ENCODE peak calls at places on chromosomes 5 and 9, in four cellular contexts. One of them, this sample, is unnamed.

GRCh38 chr5:146799235-146800015 is 79.1 kb downstream of the PPP2R2B start:
- DNase-seq in endothelial cell of umbilical vein: no peak
- DNase-seq in A549: no peak
- DNase-seq in HepG2: no peak
- DNase-seq in this sample: no peak

GRCh38 chr9:90801507-90802289 is at the start of gene SYK:
- DNase-seq in A549: no peak
- DNase-seq in endothelial cell of umbilical vein: no peak
- DNase-seq in HepG2: no peak
- DNase-seq in this sample: peak

GRCh38 chr9:107422189-107422802 is 67.3 kb downstream of the KLF4 start:
- DNase-seq in endothelial cell of umbilical vein: peak
- DNase-seq in HepG2: peak
- DNase-seq in A549: peak
- DNase-seq in this sample: peak

GRCh38 chr5:32059779-32060178 is 114.3 kb downstream of the GOLPH3 start:
- DNase-seq in endothelial cell of umbilical vein: no peak
- DNase-seq in A549: peak
- DNase-seq in HepG2: no peak
- DNase-seq in this sample: no peak

GRCh38 chr5:168879929-168880328 is 300.8 kb upstream of the PANK3 start:
- DNase-seq in HepG2: no peak
- DNase-seq in A549: peak
- DNase-seq in endothelial cell of umbilical vein: peak
- DNase-seq in this sample: peak

GRCh38 chr9:5621327-5621726 is 7.6 kb upstream of the RIC1 start:
- DNase-seq in HepG2: no peak
- DNase-seq in A549: peak
- DNase-seq in endothelial cell of umbilical vein: peak
- DNase-seq in this sample: no peak

GRCh38 chr5:69493235-69493925 is 790 bp downstream of the OCLN start:
- DNase-seq in HepG2: no peak
- DNase-seq in endothelial cell of umbilical vein: peak
- DNase-seq in A549: peak
- DNase-seq in this sample: peak

GRCh38 chr9:109182940-109183798 is 16.1 kb upstream of the FRRS1L start:
- DNase-seq in A549: peak
- DNase-seq in endothelial cell of umbilical vein: peak
- DNase-seq in HepG2: peak
- DNase-seq in this sample: peak

GRCh38 chr5:92641031-92641962 is 939.7 kb downstream of the NR2F1-AS1 start:
- DNase-seq in endothelial cell of umbilical vein: peak
- DNase-seq in HepG2: peak
- DNase-seq in A549: peak
- DNase-seq in this sample: no peak

GRCh38 chr5:175872287-175873089 is 1.1 kb downstream of the CPLX2 start:
- DNase-seq in HepG2: peak
- DNase-seq in endothelial cell of umbilical vein: no peak
- DNase-seq in A549: peak
- DNase-seq in this sample: peak

GRCh38 chr9:127714916-127715442 is 484 bp downstream of the PTRH1 start:
- DNase-seq in A549: no peak
- DNase-seq in HepG2: no peak
- DNase-seq in endothelial cell of umbilical vein: no peak
- DNase-seq in this sample: peak

GRCh38 chr5:31806566-31806965 is 167.6 kb downstream of the PDZD2 start:
- DNase-seq in A549: no peak
- DNase-seq in endothelial cell of umbilical vein: no peak
- DNase-seq in HepG2: no peak
- DNase-seq in this sample: no peak

GRCh38 chr9:138115506-138115905 is 237.9 kb downstream of the CACNA1B start:
- DNase-seq in A549: no peak
- DNase-seq in HepG2: no peak
- DNase-seq in endothelial cell of umbilical vein: no peak
- DNase-seq in this sample: no peak

GRCh38 chr5:105632043-105632442 is 2038.7 kb downstream of the EFNA5 start:
- DNase-seq in A549: no peak
- DNase-seq in endothelial cell of umbilical vein: no peak
- DNase-seq in HepG2: no peak
- DNase-seq in this sample: no peak

GRCh38 chr9:128689293-128689770 is 310 bp downstream of the SET start:
- DNase-seq in A549: peak
- DNase-seq in HepG2: no peak
- DNase-seq in endothelial cell of umbilical vein: no peak
- DNase-seq in this sample: no peak

GRCh38 chr9:121654497-121655140 is 3.2 kb downstream of the DAB2IP start:
- DNase-seq in endothelial cell of umbilical vein: no peak
- DNase-seq in A549: no peak
- DNase-seq in HepG2: no peak
- DNase-seq in this sample: no peak

GRCh38 chr5:181259974-181260719 is 796 bp downstream of the TRIM52 start:
- DNase-seq in endothelial cell of umbilical vein: peak
- DNase-seq in HepG2: no peak
- DNase-seq in A549: no peak
- DNase-seq in this sample: no peak

GRCh38 chr5:179974946-179975712 is 67.4 kb upstream of the TBC1D9B start:
- DNase-seq in A549: peak
- DNase-seq in endothelial cell of umbilical vein: peak
- DNase-seq in HepG2: peak
- DNase-seq in this sample: peak

GRCh38 chr5:44807269-44807668 is 1.5 kb upstream of the MRPS30 start:
- DNase-seq in A549: no peak
- DNase-seq in HepG2: no peak
- DNase-seq in endothelial cell of umbilical vein: peak
- DNase-seq in this sample: no peak

GRCh38 chr9:16309350-16310271 is 560.9 kb downstream of the BNC2 start:
- DNase-seq in HepG2: no peak
- DNase-seq in A549: no peak
- DNase-seq in endothelial cell of umbilical vein: no peak
- DNase-seq in this sample: no peak

GRCh38 chr5:53178830-53179229 is 69.3 kb upstream of the MOCS2 start:
- DNase-seq in HepG2: no peak
- DNase-seq in endothelial cell of umbilical vein: no peak
- DNase-seq in A549: no peak
- DNase-seq in this sample: no peak

GRCh38 chr9:93644397-93645088 is 68.2 kb downstream of the PHF2 start:
- DNase-seq in HepG2: no peak
- DNase-seq in A549: no peak
- DNase-seq in endothelial cell of umbilical vein: no peak
- DNase-seq in this sample: no peak

DNA sequence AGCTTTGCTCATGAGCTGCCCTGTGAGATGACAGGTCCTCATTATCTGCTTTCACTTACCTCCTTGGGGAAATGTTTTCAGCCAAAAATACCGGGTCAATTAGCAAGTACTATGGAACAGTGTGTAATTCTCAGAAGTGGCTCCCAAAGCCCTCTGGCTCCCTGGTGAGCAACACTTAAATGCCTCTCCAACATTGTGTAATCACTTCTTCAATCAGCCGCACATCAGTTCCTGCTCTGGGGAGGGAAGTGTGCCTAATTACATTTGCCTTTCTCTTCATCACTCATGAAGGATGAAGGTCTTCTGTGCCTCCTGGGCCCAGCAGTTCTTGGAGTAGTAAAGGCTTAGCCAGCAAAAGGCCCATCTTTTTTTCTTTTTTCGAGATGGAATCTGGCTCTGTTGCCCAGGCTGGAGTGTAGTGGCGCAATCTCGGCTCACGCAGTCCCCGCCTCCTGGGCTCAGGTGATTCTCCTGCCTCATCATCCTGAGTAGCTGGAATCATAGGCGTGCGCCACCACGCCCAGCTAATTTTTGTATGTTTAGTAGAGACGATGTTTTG is 23.1 kb downstream of the NIM1K start:
- DNase-seq in A549: no peak
- DNase-seq in HepG2: no peak
- DNase-seq in endothelial cell of umbilical vein: no peak
- DNase-seq in this sample: peak
- TF ChIP-seq MYC in A549: no peak
- TF ChIP-seq MYC in HepG2: no peak
- TF ChIP-seq MYC in endothelial cell of umbilical vein: no peak
- TF ChIP-seq MYC in this sample: no peak

GRCh38 chr9:12289711-12290110 is 403.5 kb upstream of the TYRP1 start:
- DNase-seq in HepG2: no peak
- DNase-seq in endothelial cell of umbilical vein: no peak
- DNase-seq in A549: no peak
- DNase-seq in this sample: no peak

DNA sequence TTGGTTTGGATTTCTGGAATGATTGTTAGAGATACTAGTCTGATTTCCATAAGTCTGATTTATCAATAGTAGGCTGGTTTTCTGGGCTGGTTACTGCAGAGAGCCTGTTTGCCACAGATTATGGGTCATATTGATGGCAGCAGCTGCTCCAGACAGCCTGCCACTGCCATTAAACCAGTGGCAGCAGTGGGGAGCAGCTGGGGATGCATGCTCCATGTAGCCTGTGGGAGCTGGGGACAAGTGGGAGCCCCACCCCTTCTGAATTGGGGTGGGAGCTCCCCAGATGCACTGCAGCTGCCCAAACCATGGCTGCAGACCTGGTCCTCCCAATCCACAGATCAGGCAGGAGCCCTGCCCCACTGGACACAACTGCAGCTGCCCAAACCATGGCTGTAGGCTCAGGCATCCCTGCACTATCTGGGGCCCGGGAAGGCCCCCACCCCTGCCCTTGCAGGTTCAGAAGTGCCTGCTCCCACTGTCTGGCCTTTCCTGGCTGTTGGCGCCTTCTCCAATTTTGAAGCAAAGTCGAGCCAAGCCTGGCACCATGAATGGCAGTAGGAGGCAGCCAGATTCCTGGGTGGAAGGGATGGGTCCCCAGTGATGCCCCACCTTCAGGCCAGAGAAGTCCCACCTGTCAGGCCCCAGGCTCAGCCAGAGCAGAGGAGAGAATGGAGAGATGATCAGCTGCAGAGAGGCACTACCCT is 402.9 kb upstream of the TYRP1 start:
- DNase-seq in HepG2: no peak
- DNase-seq in endothelial cell of umbilical vein: no peak
- DNase-seq in A549: no peak
- DNase-seq in this sample: no peak
- TF ChIP-seq MYC in HepG2: no peak
- TF ChIP-seq MYC in endothelial cell of umbilical vein: no peak
- TF ChIP-seq MYC in A549: no peak
- TF ChIP-seq MYC in this sample: no peak

GRCh38 chr9:21153688-21154608 is 12.3 kb upstream of the IFNW1 start:
- DNase-seq in HepG2: no peak
- DNase-seq in endothelial cell of umbilical vein: peak
- DNase-seq in A549: peak
- DNase-seq in this sample: peak
- TF ChIP-seq MYC in HepG2: no peak
- TF ChIP-seq MYC in endothelial cell of umbilical vein: no peak
- TF ChIP-seq MYC in A549: no peak
- TF ChIP-seq MYC in this sample: no peak

GRCh38 chr5:139486201-139486600 is 3.6 kb upstream of the STING1 start:
- DNase-seq in endothelial cell of umbilical vein: no peak
- DNase-seq in A549: no peak
- DNase-seq in HepG2: no peak
- DNase-seq in this sample: no peak
- TF ChIP-seq MYC in endothelial cell of umbilical vein: no peak
- TF ChIP-seq MYC in A549: no peak
- TF ChIP-seq MYC in HepG2: no peak
- TF ChIP-seq MYC in this sample: no peak

GRCh38 chr5:113215401-113216060 is 219.3 kb downstream of the TSSK1B start:
- DNase-seq in A549: no peak
- DNase-seq in endothelial cell of umbilical vein: no peak
- DNase-seq in HepG2: no peak
- DNase-seq in this sample: no peak

GRCh38 chr5:113214606-113215323 is 220.0 kb downstream of the TSSK1B start:
- DNase-seq in HepG2: no peak
- DNase-seq in A549: no peak
- DNase-seq in endothelial cell of umbilical vein: no peak
- DNase-seq in this sample: no peak

GRCh38 chr5:113213551-113213971 is 221.2 kb downstream of the TSSK1B start:
- DNase-seq in endothelial cell of umbilical vein: no peak
- DNase-seq in HepG2: no peak
- DNase-seq in A549: no peak
- DNase-seq in this sample: peak

GRCh38 chr5:113214026-113214425 is 220.8 kb downstream of the TSSK1B start:
- DNase-seq in endothelial cell of umbilical vein: no peak
- DNase-seq in HepG2: no peak
- DNase-seq in A549: no peak
- DNase-seq in this sample: no peak

GRCh38 chr5:113212244-113212920 is 222.4 kb downstream of the TSSK1B start:
- DNase-seq in A549: no peak
- DNase-seq in HepG2: no peak
- DNase-seq in endothelial cell of umbilical vein: peak
- DNase-seq in this sample: no peak
- TF ChIP-seq MYC in A549: no peak
- TF ChIP-seq MYC in HepG2: no peak
- TF ChIP-seq MYC in endothelial cell of umbilical vein: no peak
- TF ChIP-seq MYC in this sample: no peak

DNA sequence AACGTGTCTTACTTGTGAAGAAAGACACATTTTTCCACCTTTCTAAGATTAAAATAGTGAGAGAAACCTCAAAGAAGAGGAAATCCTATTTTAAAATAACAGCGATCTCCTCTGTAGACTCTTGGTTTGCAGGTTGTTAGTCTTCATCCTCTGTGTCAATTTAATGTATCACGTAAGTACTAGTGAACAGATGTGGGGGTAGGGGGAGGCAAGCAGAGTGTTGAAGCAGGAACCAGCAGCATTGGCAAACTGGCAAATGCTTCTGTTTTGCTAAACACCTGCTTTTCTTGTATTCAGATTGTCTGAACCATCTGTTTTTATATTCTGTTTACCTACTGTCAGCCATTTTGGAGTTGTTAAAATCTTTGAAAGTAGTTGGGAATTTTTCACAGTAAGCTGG is 159.3 kb upstream of the TLX3 start:
- DNase-seq in HepG2: no peak
- DNase-seq in A549: no peak
- DNase-seq in endothelial cell of umbilical vein: no peak
- DNase-seq in this sample: no peak
- TF ChIP-seq MYC in HepG2: no peak
- TF ChIP-seq MYC in A549: no peak
- TF ChIP-seq MYC in endothelial cell of umbilical vein: no peak
- TF ChIP-seq MYC in this sample: no peak

DNA sequence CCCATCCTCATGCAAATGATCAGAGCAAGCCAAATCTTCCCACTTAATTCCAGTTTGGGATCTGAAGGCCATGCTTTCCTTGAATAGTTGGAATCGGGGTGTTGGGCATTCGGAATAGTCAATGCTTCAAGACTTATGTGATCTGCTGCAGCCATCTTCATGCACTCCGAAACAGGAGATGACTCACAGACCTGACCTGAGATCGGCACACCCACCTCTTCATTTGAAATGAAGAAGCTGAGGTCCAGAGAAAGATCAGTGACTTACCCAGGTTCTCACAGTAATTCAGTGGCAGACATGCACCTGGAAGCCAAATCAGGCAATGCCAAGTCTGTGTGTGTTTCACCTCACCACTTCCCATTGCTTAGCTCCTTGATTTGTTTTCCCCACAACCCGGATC is 33.0 kb downstream of the FOXD1 start:
- DNase-seq in A549: no peak
- DNase-seq in endothelial cell of umbilical vein: no peak
- DNase-seq in HepG2: no peak
- DNase-seq in this sample: no peak
- TF ChIP-seq MYC in A549: no peak
- TF ChIP-seq MYC in endothelial cell of umbilical vein: no peak
- TF ChIP-seq MYC in HepG2: no peak
- TF ChIP-seq MYC in this sample: no peak

This sample was measured in NB4.